ENCODE peak calls at places on chromosomes 12 and 14, in five cellular contexts. One of them, this sample, is unnamed.
A peak's percentile ranks its signal among the peaks of the same experiment; 100 is the strongest.

GRCh38 chr12:93237235-93237915 is 140.3 kb upstream of the NUDT4 start:
- DNase-seq in nucleus accumbens: no peak
- DNase-seq in suprapubic skin: no peak
- DNase-seq in endothelial cell of umbilical vein: no peak
- DNase-seq in frontal cortex: no peak
- DNase-seq in this sample: no peak

GRCh38 chr12:6200266-6201198 is at the start of gene CD9:
- DNase-seq in suprapubic skin: no peak
- DNase-seq in endothelial cell of umbilical vein: peak; percentile 56
- DNase-seq in frontal cortex: peak; percentile 81
- DNase-seq in nucleus accumbens: peak; percentile 67
- DNase-seq in this sample: peak; percentile 21

GRCh38 chr12:989751-990278 is 1.2 kb upstream of the ERC1 start:
- DNase-seq in frontal cortex: peak; percentile 28
- DNase-seq in endothelial cell of umbilical vein: peak; percentile 78
- DNase-seq in suprapubic skin: no peak
- DNase-seq in nucleus accumbens: peak; percentile 3
- DNase-seq in this sample: peak; percentile 80

GRCh38 chr14:63857467-63858030 is 4.7 kb downstream of the SYNE2 start:
- DNase-seq in nucleus accumbens: no peak
- DNase-seq in endothelial cell of umbilical vein: no peak
- DNase-seq in frontal cortex: no peak
- DNase-seq in suprapubic skin: no peak
- DNase-seq in this sample: no peak

GRCh38 chr12:28025821-28026505 is 53.4 kb upstream of the PTHLH start:
- DNase-seq in endothelial cell of umbilical vein: no peak
- DNase-seq in frontal cortex: no peak
- DNase-seq in nucleus accumbens: no peak
- DNase-seq in suprapubic skin: no peak
- DNase-seq in this sample: no peak

GRCh38 chr14:77622562-77622961 is 6.1 kb upstream of the SPTLC2 start:
- DNase-seq in frontal cortex: no peak
- DNase-seq in nucleus accumbens: no peak
- DNase-seq in suprapubic skin: no peak
- DNase-seq in endothelial cell of umbilical vein: no peak
- DNase-seq in this sample: no peak

GRCh38 chr14:36660736-36661505 is 739 bp upstream of the PAX9 start:
- DNase-seq in suprapubic skin: peak; percentile 61
- DNase-seq in endothelial cell of umbilical vein: no peak
- DNase-seq in nucleus accumbens: no peak
- DNase-seq in frontal cortex: no peak
- DNase-seq in this sample: no peak

GRCh38 chr12:91863702-91864101 is 281.9 kb downstream of the BTG1 start:
- DNase-seq in suprapubic skin: no peak
- DNase-seq in frontal cortex: no peak
- DNase-seq in endothelial cell of umbilical vein: no peak
- DNase-seq in nucleus accumbens: no peak
- DNase-seq in this sample: no peak

GRCh38 chr14:51096870-51097269 is 2.0 kb upstream of the TRIM9 start:
- DNase-seq in nucleus accumbens: no peak
- DNase-seq in endothelial cell of umbilical vein: no peak
- DNase-seq in frontal cortex: no peak
- DNase-seq in suprapubic skin: no peak
- DNase-seq in this sample: no peak

GRCh38 chr14:26966942-26967341 is 369.1 kb upstream of the NOVA1 start:
- DNase-seq in suprapubic skin: no peak
- DNase-seq in endothelial cell of umbilical vein: no peak
- DNase-seq in nucleus accumbens: no peak
- DNase-seq in frontal cortex: peak; percentile 10
- DNase-seq in this sample: peak; percentile 39

This sample was measured in cerebellar cortex.